ENCODE peak calls at places on chromosomes 1 and 21, in seven cellular contexts. L, H, G, Q, O, E and T are unnamed samples.

GRCh38 chr1:176669782-176670181 is 206.8 kb downstream of the PAPPA2 start:
- DNase-seq in H (no peak), E (no peak), O (no peak), Q (no peak), L (no peak), G (no peak), T (no peak)

GRCh38 chr21:26962516-26963305 is 4.2 kb downstream of the ADAMTS5 start:
- DNase-seq in L (no peak), E (no peak), G (no peak), H (no peak), O (no peak), Q (no peak), T (no peak)

GRCh38 chr1:2311184-2312032 is 79.9 kb downstream of the MORN1 start:
- DNase-seq in L (peak; percentile 48), E (peak; percentile 79), H (no peak), O (peak; percentile 21), G (peak; percentile 50), Q (no peak), T (peak; percentile 54)

GRCh38 chr1:88021529-88021928 is 662.5 kb upstream of the PKN2 start:
- DNase-seq in Q (no peak), O (no peak), L (no peak), G (no peak), H (no peak), E (no peak), T (no peak)

GRCh38 chr1:91564888-91565700 is 64.4 kb downstream of the CDC7 start:
- DNase-seq in O (no peak), L (peak; percentile 32), E (no peak), G (no peak), Q (peak; percentile 19), H (no peak), T (no peak)

GRCh38 chr1:47128221-47128620 is 9.0 kb upstream of the CYP4A22 start:
- DNase-seq in H (no peak), Q (no peak), O (no peak), G (no peak), L (no peak), E (no peak), T (no peak)

GRCh38 chr1:166908942-166909341 is 32.9 kb upstream of the TADA1 start:
- DNase-seq in H (no peak), Q (no peak), O (no peak), G (no peak), L (peak; percentile 10), E (no peak), T (no peak)

GRCh38 chr1:166603296-166603695 is 236.0 kb upstream of the POGK start:
- DNase-seq in O (no peak), H (no peak), L (no peak), E (no peak), Q (no peak), G (no peak), T (no peak)

GRCh38 chr1:150009604-150010387 is 730 bp downstream of the OTUD7B start:
- DNase-seq in H (peak; percentile 40), G (peak; percentile 2), Q (peak; percentile 56), O (peak; percentile 25), E (peak; percentile 45), L (peak; percentile 61), T (peak; percentile 28)

GRCh38 chr1:201418461-201418860 is 3.1 kb downstream of the TNNI1 start:
- DNase-seq in O (no peak), E (no peak), Q (no peak), L (no peak), H (no peak), G (no peak), T (no peak)

GRCh38 chr1:29438991-29439390 is 202.7 kb downstream of the PTPRU start:
- DNase-seq in E (no peak), L (no peak), H (no peak), G (no peak), Q (no peak), O (no peak), T (no peak)

GRCh38 chr1:153348511-153349362 is at the start of gene PGLYRP4:
- DNase-seq in E (no peak), G (no peak), O (no peak), Q (no peak), L (no peak), H (no peak), T (no peak)

GRCh38 chr1:234600418-234601216 is 9.4 kb downstream of the IRF2BP2 start:
- DNase-seq in E (peak; percentile 46), H (no peak), Q (peak; percentile 38), O (peak; percentile 80), L (peak; percentile 72), G (no peak), T (no peak)

GRCh38 chr1:98792123-98792522 is 130.6 kb downstream of the SNX7 start:
- DNase-seq in Q (no peak), L (peak; percentile 3), G (no peak), O (no peak), H (no peak), E (no peak), T (no peak)

GRCh38 chr1:150559627-150560010 is 10.4 kb downstream of the ADAMTSL4 start:
- DNase-seq in O (no peak), L (no peak), E (no peak), Q (no peak), H (no peak), G (no peak), T (no peak)